ENCODE peak calls at places on chromosomes 3 and 15, in eight cellular contexts. H is body of pancreas; F is sigmoid colon; U is cardiac fibroblast; B is tibial artery; K is AG10803; M is CD8-positive, alpha-beta T cell; J is HepG2. E is an unnamed sample.

GRCh38 chr15:94274745-94275144 is 43.4 kb downstream of the MCTP2 start:
- DNase-seq in H (no peak), J (no peak), K (no peak), B (no peak), M (no peak), F (no peak), U (no peak), E (no peak)

GRCh38 chr3:113439576-113439975 is 1.7 kb downstream of the CFAP44 start:
- DNase-seq in F (no peak), H (no peak), J (no peak), U (no peak), B (no peak), K (no peak), M (no peak), E (no peak)

GRCh38 chr3:131972550-131972949 is 62.3 kb downstream of the CPNE4 start:
- DNase-seq in F (no peak), M (no peak), J (no peak), K (no peak), U (no peak), B (no peak), H (no peak), E (no peak)

GRCh38 chr3:149077638-149078037 is 8.7 kb downstream of the HLTF start:
- DNase-seq in K (peak), M (no peak), F (no peak), J (no peak), H (no peak), U (peak), B (no peak), E (peak)

GRCh38 chr3:146223401-146224373 is 27.2 kb downstream of the PLSCR4 start:
- DNase-seq in U (no peak), F (no peak), J (peak), B (no peak), K (no peak), M (no peak), H (peak), E (peak)

GRCh38 chr3:150409125-150409526 is 1.0 kb downstream of the TSC22D2 start:
- DNase-seq in F (no peak), M (peak), K (no peak), B (no peak), H (no peak), U (no peak), J (no peak), E (no peak)

GRCh38 chr3:161296814-161297213 is 74.5 kb downstream of the SPTSSB start:
- DNase-seq in F (no peak), M (no peak), K (no peak), H (no peak), U (no peak), B (no peak), J (no peak), E (no peak)

GRCh38 chr15:72991026-72991425 is 61.2 kb upstream of the NEO1 start:
- DNase-seq in K (peak), H (no peak), M (no peak), F (no peak), J (no peak), B (no peak), U (peak), E (no peak)

GRCh38 chr3:123193448-123194101 is 8.2 kb upstream of the SEC22A start:
- DNase-seq in K (no peak), F (no peak), M (no peak), B (no peak), U (no peak), H (no peak), J (no peak), E (no peak)

GRCh38 chr3:169923189-169923588 is 11.8 kb downstream of the SAMD7 start:
- DNase-seq in U (peak), F (no peak), K (peak), H (peak), B (no peak), M (no peak), J (peak), E (no peak)

DNA sequence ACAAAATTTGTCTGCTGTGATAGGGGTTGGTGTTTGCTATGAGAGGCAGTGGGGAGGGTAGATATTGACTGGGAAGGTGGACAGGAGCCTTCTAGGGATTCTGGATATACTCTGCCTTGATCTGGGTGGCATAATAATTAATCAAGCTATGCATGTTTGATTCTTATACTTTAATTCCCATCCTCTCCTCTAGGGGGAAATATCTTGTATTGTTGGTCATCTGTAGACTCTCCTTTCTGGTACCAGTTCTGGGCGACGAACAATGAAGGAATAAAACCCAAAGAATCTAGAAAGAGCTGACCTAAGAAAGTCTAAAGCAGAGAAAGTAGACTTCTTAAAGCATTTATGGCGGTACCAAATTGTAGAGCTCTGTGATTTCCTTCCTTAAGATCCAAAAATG is 198.2 kb upstream of the STRIT1 start:
- DNase-seq in K (no peak), H (no peak), U (no peak), J (no peak), M (no peak), B (no peak), F (no peak), E (no peak)
- TF ChIP-seq CTCF in K (no peak), H (no peak), U (no peak), J (no peak), M (no peak), B (no peak), F (no peak), E (no peak)

GRCh38 chr3:156792114-156792513 is 34.0 kb upstream of the LEKR1 start:
- DNase-seq in J (no peak), F (no peak), B (no peak), K (peak), H (no peak), U (no peak), M (no peak), E (peak)

GRCh38 chr3:156790141-156790540 is 36.0 kb upstream of the LEKR1 start:
- DNase-seq in U (no peak), F (no peak), M (no peak), H (no peak), K (peak), B (no peak), J (no peak), E (peak)

GRCh38 chr3:156788846-156789245 is 37.3 kb upstream of the LEKR1 start:
- DNase-seq in H (no peak), K (no peak), F (no peak), U (no peak), M (no peak), B (no peak), J (no peak), E (no peak)

GRCh38 chr3:156787015-156787414 is 39.1 kb upstream of the LEKR1 start:
- DNase-seq in B (no peak), H (no peak), F (no peak), K (no peak), U (no peak), J (no peak), M (no peak), E (no peak)

DNA sequence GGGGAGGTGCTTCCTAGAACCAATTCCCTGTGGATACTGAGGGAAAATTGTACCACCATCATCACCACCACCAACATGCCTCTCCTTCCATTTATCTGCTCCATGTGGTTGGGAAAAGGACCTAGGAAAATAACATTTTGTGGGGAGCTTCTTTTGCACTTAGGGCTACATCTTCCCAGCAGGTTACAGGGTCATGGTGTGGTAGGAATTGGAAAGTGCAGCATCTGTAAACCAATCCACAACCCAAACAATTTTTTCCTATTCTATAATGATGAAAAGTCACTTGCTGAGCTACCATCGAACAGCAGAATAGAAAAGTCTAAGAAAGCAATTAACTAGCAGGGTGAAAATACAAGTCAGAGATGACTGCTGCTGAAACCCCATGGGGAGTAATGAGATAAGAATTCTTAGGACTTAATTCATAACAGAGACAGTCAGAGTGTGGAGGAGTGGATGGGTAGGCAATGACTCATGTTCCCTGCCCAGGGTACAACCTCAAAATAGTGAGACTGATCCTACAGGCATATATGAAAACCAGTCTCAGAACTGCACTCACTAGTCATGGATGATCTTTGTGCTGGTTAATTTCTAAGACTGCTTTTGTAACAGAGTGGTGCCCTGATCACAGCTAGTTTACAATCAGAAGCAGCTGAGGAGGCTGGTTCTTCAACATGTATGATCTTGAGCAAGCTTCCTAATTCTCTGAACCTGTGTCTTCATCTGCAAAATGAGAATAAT is 38.1 kb upstream of the LEKR1 start:
- DNase-seq in K (peak), B (no peak), J (no peak), H (no peak), M (no peak), U (peak), F (no peak), E (peak)
- TF ChIP-seq CTCF in K (peak), B (no peak), J (no peak), H (no peak), M (no peak), U (no peak), F (no peak), E (no peak)

GRCh38 chr15:55824857-55825613 is 82.1 kb upstream of the PRTG start:
- DNase-seq in J (no peak), U (no peak), K (no peak), B (no peak), F (no peak), H (no peak), M (no peak), E (no peak)
- TF ChIP-seq CTCF in J (peak), U (no peak), K (no peak), B (no peak), F (no peak), H (no peak), M (no peak), E (no peak)

DNA sequence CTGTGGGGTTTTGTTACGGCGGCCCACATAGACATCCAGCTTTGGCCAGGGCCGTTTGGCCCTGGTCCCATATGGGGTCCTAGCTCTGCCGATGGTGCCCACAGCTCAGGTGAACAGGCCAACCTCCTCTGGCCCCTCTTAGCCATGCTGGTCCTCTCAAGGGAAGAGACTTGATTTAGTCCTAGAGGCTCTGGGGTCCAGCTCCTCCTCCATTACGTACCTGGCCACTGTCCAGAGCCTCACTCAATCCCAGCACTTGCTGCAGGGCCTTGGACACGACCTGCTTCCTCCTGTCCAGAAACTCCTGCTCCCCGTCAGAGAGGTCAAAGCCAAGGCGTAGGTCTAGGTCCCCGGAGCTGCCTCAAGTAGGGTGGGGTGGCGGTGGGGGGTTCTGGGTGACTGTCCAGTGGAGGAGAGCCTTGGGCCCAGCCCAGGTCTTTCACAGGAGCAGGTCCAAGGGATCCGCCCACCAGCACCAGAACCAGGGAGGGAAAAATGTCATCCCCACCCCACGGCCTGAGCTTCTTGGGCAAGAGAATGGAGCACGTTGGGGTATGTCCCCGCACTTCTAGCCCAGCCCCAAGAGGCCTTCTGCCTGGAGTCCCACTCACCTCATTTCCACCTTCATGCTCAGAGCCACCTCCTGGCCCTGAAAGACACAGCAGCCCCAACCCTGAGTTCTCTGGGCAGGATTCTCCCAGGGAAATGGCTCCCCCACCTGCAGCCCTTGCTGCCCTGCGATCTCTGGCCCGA is 6.8 kb downstream of the PLA2G4F start:
- DNase-seq in F (no peak), K (no peak), B (no peak), H (no peak), M (no peak), J (peak), U (no peak), E (no peak)
- TF ChIP-seq CTCF in F (no peak), K (no peak), B (no peak), H (no peak), M (no peak), J (peak), U (no peak), E (no peak)

GRCh38 chr3:179029096-179029495 is 42.5 kb downstream of the ZMAT3 start:
- DNase-seq in M (no peak), F (no peak), H (no peak), B (no peak), K (no peak), U (no peak), J (no peak), E (no peak)

GRCh38 chr3:179028408-179028807 is 43.2 kb downstream of the ZMAT3 start:
- DNase-seq in J (no peak), U (peak), M (no peak), F (no peak), B (no peak), K (no peak), H (no peak), E (no peak)

GRCh38 chr3:179026636-179027035 is 45.0 kb downstream of the ZMAT3 start:
- DNase-seq in F (no peak), B (no peak), K (peak), M (no peak), H (no peak), J (no peak), U (peak), E (peak)

GRCh38 chr3:179027326-179027900 is 44.2 kb downstream of the ZMAT3 start:
- DNase-seq in U (peak), F (no peak), M (no peak), J (no peak), B (no peak), K (peak), H (no peak), E (peak)
- TF ChIP-seq CTCF in U (no peak), F (no peak), M (no peak), J (no peak), B (no peak), K (no peak), H (no peak), E (peak)

GRCh38 chr15:25441111-25441510 is 2.3 kb upstream of the UBE3A start:
- DNase-seq in M (no peak), F (no peak), H (no peak), B (no peak), K (no peak), U (no peak), J (no peak), E (no peak)

GRCh38 chr15:25436707-25437106 is 2.1 kb downstream of the UBE3A start:
- DNase-seq in K (no peak), B (no peak), M (no peak), J (peak), H (no peak), U (no peak), F (no peak), E (no peak)

GRCh38 chr15:25437751-25438600 is 848 bp downstream of the UBE3A start:
- DNase-seq in K (peak), M (peak), F (peak), U (peak), J (peak), H (peak), B (peak), E (peak)

GRCh38 chr15:25439456-25439836 is 622 bp upstream of the UBE3A start:
- DNase-seq in M (no peak), F (no peak), K (peak), H (no peak), U (peak), B (no peak), J (peak), E (no peak)

GRCh38 chr15:25438601-25439455 is at the start of gene UBE3A:
- DNase-seq in M (peak), B (peak), U (peak), H (peak), F (peak), J (peak), K (peak), E (peak)
- TF ChIP-seq CTCF in M (no peak), B (peak), U (no peak), H (no peak), F (no peak), J (peak), K (peak), E (peak)

E was measured in astrocyte of the spinal cord.